ENCODE peak calls at places on chromosomes 3 and 15, in four cellular contexts. V is AG10803, F is HTR-8/SVneo, A is A549. Z is an unnamed sample.

GRCh38 chr3:111709645-111710044 is 114.5 kb upstream of the ZBED2 start:
- DNase-seq in A (no peak), F (no peak), V (no peak), Z (no peak)

GRCh38 chr15:90553248-90553745 is 23.6 kb downstream of the CRTC3 start:
- DNase-seq in F (no peak), A (no peak), V (peak; percentile 95), Z (peak; percentile 91)

GRCh38 chr3:37096972-37097371 is 77.4 kb downstream of the LRRFIP2 start:
- DNase-seq in F (no peak), A (no peak), V (no peak), Z (no peak)

GRCh38 chr3:135239485-135239884 is 444.4 kb downstream of the EPHB1 start:
- DNase-seq in A (no peak), V (no peak), F (no peak), Z (no peak)

GRCh38 chr3:194671511-194671899 is 486 bp downstream of the LSG1 start:
- DNase-seq in F (no peak), V (no peak), A (peak; percentile 43), Z (peak; percentile 27)

GRCh38 chr15:60428935-60429334 is 31.1 kb upstream of the ANXA2 start:
- DNase-seq in V (no peak), F (no peak), A (no peak), Z (no peak)

GRCh38 chr15:31317033-31317979 is 9.3 kb upstream of the KLF13 start:
- DNase-seq in V (no peak), A (no peak), F (no peak), Z (no peak)

GRCh38 chr3:55283441-55283925 is 203.6 kb downstream of the WNT5A start:
- DNase-seq in F (no peak), A (no peak), V (peak; percentile 65), Z (no peak)

GRCh38 chr3:183285828-183286457 is 32.9 kb downstream of the B3GNT5 start:
- DNase-seq in V (peak; percentile 92), F (peak; percentile 97), A (peak; percentile 93), Z (peak; percentile 99)

GRCh38 chr15:38378162-38378560 is 75.8 kb upstream of the FAM98B start:
- DNase-seq in V (peak; percentile 20), F (no peak), A (no peak), Z (no peak)

GRCh38 chr3:196969660-196970546 is 1.3 kb upstream of the PIGZ start:
- DNase-seq in V (peak; percentile 37), F (peak; percentile 81), A (peak; percentile 68), Z (peak; percentile 32)